ENCODE peak calls at places on chromosomes 2 and 18, in six cellular contexts. One of them, this sample, is unnamed.

GRCh38 chr2:31529256-31529655 is 51.5 kb downstream of the SRD5A2 start:
- DNase-seq in PC-3: no peak
- DNase-seq in endothelial cell of umbilical vein: no peak
- DNase-seq in RWPE2: no peak
- DNase-seq in pancreas: no peak
- DNase-seq in cardiac fibroblast: no peak
- DNase-seq in this sample: no peak

GRCh38 chr2:20612835-20613341 is 38.0 kb downstream of the HS1BP3 start:
- DNase-seq in RWPE2: no peak
- DNase-seq in PC-3: no peak
- DNase-seq in pancreas: no peak
- DNase-seq in cardiac fibroblast: no peak
- DNase-seq in endothelial cell of umbilical vein: peak; percentile 69
- DNase-seq in this sample: no peak

GRCh38 chr2:33214857-33215256 is 261.6 kb upstream of the RASGRP3 start:
- DNase-seq in endothelial cell of umbilical vein: no peak
- DNase-seq in PC-3: no peak
- DNase-seq in pancreas: no peak
- DNase-seq in cardiac fibroblast: no peak
- DNase-seq in RWPE2: no peak
- DNase-seq in this sample: no peak

GRCh38 chr2:240935101-240935876 is 29.2 kb downstream of the CROCC2 start:
- DNase-seq in endothelial cell of umbilical vein: no peak
- DNase-seq in RWPE2: peak; percentile 55
- DNase-seq in cardiac fibroblast: no peak
- DNase-seq in pancreas: peak; percentile 3
- DNase-seq in PC-3: no peak
- DNase-seq in this sample: peak; percentile 12

GRCh38 chr18:26656401-26656943 is 108.1 kb upstream of the KCTD1 start:
- DNase-seq in endothelial cell of umbilical vein: peak; percentile 9
- DNase-seq in RWPE2: no peak
- DNase-seq in pancreas: no peak
- DNase-seq in PC-3: no peak
- DNase-seq in cardiac fibroblast: no peak
- DNase-seq in this sample: no peak

GRCh38 chr2:68917034-68917718 is 35.5 kb downstream of the GKN2 start:
- DNase-seq in pancreas: no peak
- DNase-seq in RWPE2: no peak
- DNase-seq in endothelial cell of umbilical vein: no peak
- DNase-seq in cardiac fibroblast: peak; percentile 37
- DNase-seq in PC-3: no peak
- DNase-seq in this sample: no peak

GRCh38 chr2:7497223-7497622 is 580.0 kb downstream of the RNF144A start:
- DNase-seq in cardiac fibroblast: no peak
- DNase-seq in pancreas: no peak
- DNase-seq in RWPE2: no peak
- DNase-seq in endothelial cell of umbilical vein: no peak
- DNase-seq in PC-3: no peak
- DNase-seq in this sample: no peak

GRCh38 chr2:78913284-78913683 is 112.2 kb upstream of the REG3G start:
- DNase-seq in cardiac fibroblast: no peak
- DNase-seq in PC-3: no peak
- DNase-seq in endothelial cell of umbilical vein: no peak
- DNase-seq in pancreas: no peak
- DNase-seq in RWPE2: no peak
- DNase-seq in this sample: no peak

GRCh38 chr18:22796069-22796468 is 137.1 kb upstream of the RBBP8 start:
- DNase-seq in RWPE2: no peak
- DNase-seq in endothelial cell of umbilical vein: no peak
- DNase-seq in cardiac fibroblast: no peak
- DNase-seq in PC-3: peak; percentile 44
- DNase-seq in pancreas: no peak
- DNase-seq in this sample: no peak

GRCh38 chr2:105321875-105322646 is 7.5 kb downstream of the TGFBRAP1 start:
- DNase-seq in cardiac fibroblast: no peak
- DNase-seq in endothelial cell of umbilical vein: no peak
- DNase-seq in PC-3: no peak
- DNase-seq in pancreas: no peak
- DNase-seq in RWPE2: no peak
- DNase-seq in this sample: no peak

GRCh38 chr2:71609958-71610357 is 156.6 kb downstream of the DYSF start:
- DNase-seq in PC-3: peak; percentile 77
- DNase-seq in cardiac fibroblast: peak; percentile 64
- DNase-seq in pancreas: no peak
- DNase-seq in endothelial cell of umbilical vein: peak; percentile 42
- DNase-seq in RWPE2: no peak
- DNase-seq in this sample: peak; percentile 7

GRCh38 chr18:50559750-50560680 is at the start of gene MAPK4:
- DNase-seq in RWPE2: peak; percentile 51
- DNase-seq in endothelial cell of umbilical vein: no peak
- DNase-seq in pancreas: peak; percentile 63
- DNase-seq in PC-3: no peak
- DNase-seq in cardiac fibroblast: peak; percentile 35
- DNase-seq in this sample: peak; percentile 71

GRCh38 chr2:219576505-219577388 is 4.6 kb downstream of the INHA start:
- DNase-seq in cardiac fibroblast: no peak
- DNase-seq in pancreas: no peak
- DNase-seq in RWPE2: no peak
- DNase-seq in endothelial cell of umbilical vein: no peak
- DNase-seq in PC-3: peak; percentile 75
- DNase-seq in this sample: no peak

GRCh38 chr2:238513346-238513745 is 86.6 kb downstream of the ASB1 start:
- DNase-seq in endothelial cell of umbilical vein: peak; percentile 36
- DNase-seq in RWPE2: no peak
- DNase-seq in cardiac fibroblast: peak; percentile 66
- DNase-seq in pancreas: no peak
- DNase-seq in PC-3: peak; percentile 68
- DNase-seq in this sample: no peak

GRCh38 chr2:32227492-32227891 is 37.2 kb downstream of the NLRC4 start:
- DNase-seq in PC-3: no peak
- DNase-seq in RWPE2: no peak
- DNase-seq in pancreas: no peak
- DNase-seq in endothelial cell of umbilical vein: no peak
- DNase-seq in cardiac fibroblast: no peak
- DNase-seq in this sample: no peak

GRCh38 chr2:218448934-218449333 is 30.0 kb downstream of the VIL1 start:
- DNase-seq in pancreas: no peak
- DNase-seq in endothelial cell of umbilical vein: peak; percentile 56
- DNase-seq in RWPE2: no peak
- DNase-seq in cardiac fibroblast: no peak
- DNase-seq in PC-3: peak; percentile 89
- DNase-seq in this sample: no peak

GRCh38 chr18:28009589-28009988 is 167.3 kb downstream of the CDH2 start:
- DNase-seq in endothelial cell of umbilical vein: no peak
- DNase-seq in RWPE2: no peak
- DNase-seq in pancreas: no peak
- DNase-seq in PC-3: no peak
- DNase-seq in cardiac fibroblast: no peak
- DNase-seq in this sample: no peak

GRCh38 chr2:37506407-37507068 is 162.1 kb downstream of the QPCT start:
- DNase-seq in PC-3: no peak
- DNase-seq in cardiac fibroblast: peak; percentile 42
- DNase-seq in endothelial cell of umbilical vein: no peak
- DNase-seq in RWPE2: no peak
- DNase-seq in pancreas: no peak
- DNase-seq in this sample: no peak

GRCh38 chr2:20141056-20141762 is 83.7 kb downstream of the SDC1 start:
- DNase-seq in endothelial cell of umbilical vein: peak; percentile 94
- DNase-seq in RWPE2: peak; percentile 92
- DNase-seq in PC-3: peak; percentile 93
- DNase-seq in cardiac fibroblast: peak; percentile 91
- DNase-seq in pancreas: no peak
- DNase-seq in this sample: peak; percentile 78

GRCh38 chr2:237474931-237475703 is 11.9 kb upstream of the MLPH start:
- DNase-seq in endothelial cell of umbilical vein: peak; percentile 54
- DNase-seq in pancreas: peak; percentile 78
- DNase-seq in PC-3: peak; percentile 66
- DNase-seq in cardiac fibroblast: peak; percentile 92
- DNase-seq in RWPE2: peak; percentile 78
- DNase-seq in this sample: peak; percentile 90

GRCh38 chr2:58865436-58865835 is 624.3 kb upstream of the FANCL start:
- DNase-seq in PC-3: no peak
- DNase-seq in RWPE2: no peak
- DNase-seq in pancreas: no peak
- DNase-seq in endothelial cell of umbilical vein: no peak
- DNase-seq in cardiac fibroblast: no peak
- DNase-seq in this sample: no peak

GRCh38 chr2:69060938-69061501 is 48.0 kb downstream of the ANTXR1 start:
- DNase-seq in endothelial cell of umbilical vein: no peak
- DNase-seq in RWPE2: no peak
- DNase-seq in cardiac fibroblast: no peak
- DNase-seq in PC-3: no peak
- DNase-seq in pancreas: no peak
- DNase-seq in this sample: no peak

DNA sequence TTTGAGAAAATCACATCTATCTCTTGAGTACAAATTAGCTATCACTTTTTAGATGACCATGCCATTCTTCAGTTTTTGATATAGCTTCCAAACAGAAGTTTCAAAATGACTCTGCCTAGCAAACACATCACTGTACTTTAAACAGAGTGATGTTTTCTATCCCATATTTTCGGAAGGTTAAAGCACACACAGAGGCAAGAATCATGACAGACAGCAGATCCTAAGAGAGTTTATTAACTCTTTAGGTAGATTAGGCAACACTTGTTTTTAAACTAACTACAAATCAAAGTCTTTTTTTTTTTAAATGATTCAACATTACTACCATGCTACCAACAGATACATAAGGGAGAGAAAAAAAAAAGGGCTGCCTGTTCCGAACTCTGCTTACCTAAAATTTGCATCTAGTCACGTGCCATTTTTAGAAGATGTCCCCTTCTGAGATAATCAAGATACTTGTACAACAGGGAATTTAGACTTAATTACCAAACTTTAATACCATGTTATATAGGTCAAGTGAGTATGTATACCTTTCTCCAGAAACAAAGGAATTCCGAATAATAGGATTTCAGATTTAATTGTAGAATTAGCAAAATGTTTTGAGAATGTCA is 2.7 kb downstream of the RBMS1 start:
- DNase-seq in pancreas: no peak
- DNase-seq in PC-3: no peak
- DNase-seq in RWPE2: no peak
- DNase-seq in cardiac fibroblast: no peak
- DNase-seq in endothelial cell of umbilical vein: no peak
- DNase-seq in this sample: no peak
- H3K4me3 ChIP-seq in pancreas: peak overlapping the region; percentile 21
- H3K4me3 ChIP-seq in PC-3: peak overlapping the region; percentile 93
- H3K4me3 ChIP-seq in RWPE2: no peak overlapping the region
- H3K4me3 ChIP-seq in cardiac fibroblast: peak overlapping the region; percentile 76
- H3K4me3 ChIP-seq in endothelial cell of umbilical vein: no peak overlapping the region
- H3K4me3 ChIP-seq in this sample: peak overlapping the region; percentile 97

GRCh38 chr2:99335911-99336779 is at the start of gene TXNDC9:
- DNase-seq in cardiac fibroblast: peak; percentile 100
- DNase-seq in PC-3: peak; percentile 99
- DNase-seq in RWPE2: peak; percentile 99
- DNase-seq in endothelial cell of umbilical vein: peak; percentile 100
- DNase-seq in pancreas: peak; percentile 99
- DNase-seq in this sample: peak; percentile 99
- TF ChIP-seq CTCF in cardiac fibroblast: no peak
- TF ChIP-seq CTCF in PC-3: no peak
- TF ChIP-seq CTCF in RWPE2: no peak
- TF ChIP-seq CTCF in endothelial cell of umbilical vein: no peak
- TF ChIP-seq CTCF in pancreas: no peak
- TF ChIP-seq CTCF in this sample: no peak

GRCh38 chr2:196173505-196173904 is 2.1 kb upstream of the STK17B start:
- DNase-seq in cardiac fibroblast: no peak
- DNase-seq in PC-3: no peak
- DNase-seq in pancreas: no peak
- DNase-seq in RWPE2: no peak
- DNase-seq in endothelial cell of umbilical vein: no peak
- DNase-seq in this sample: no peak

GRCh38 chr2:196172976-196173375 is 1.6 kb upstream of the STK17B start:
- DNase-seq in PC-3: no peak
- DNase-seq in RWPE2: no peak
- DNase-seq in cardiac fibroblast: no peak
- DNase-seq in pancreas: no peak
- DNase-seq in endothelial cell of umbilical vein: no peak
- DNase-seq in this sample: no peak

GRCh38 chr2:196174424-196174823 is 3.0 kb upstream of the STK17B start:
- DNase-seq in endothelial cell of umbilical vein: no peak
- DNase-seq in PC-3: no peak
- DNase-seq in cardiac fibroblast: no peak
- DNase-seq in pancreas: no peak
- DNase-seq in RWPE2: no peak
- DNase-seq in this sample: no peak

GRCh38 chr2:196177124-196177523 is 5.7 kb upstream of the STK17B start:
- DNase-seq in pancreas: no peak
- DNase-seq in RWPE2: no peak
- DNase-seq in endothelial cell of umbilical vein: no peak
- DNase-seq in PC-3: no peak
- DNase-seq in cardiac fibroblast: no peak
- DNase-seq in this sample: no peak

DNA sequence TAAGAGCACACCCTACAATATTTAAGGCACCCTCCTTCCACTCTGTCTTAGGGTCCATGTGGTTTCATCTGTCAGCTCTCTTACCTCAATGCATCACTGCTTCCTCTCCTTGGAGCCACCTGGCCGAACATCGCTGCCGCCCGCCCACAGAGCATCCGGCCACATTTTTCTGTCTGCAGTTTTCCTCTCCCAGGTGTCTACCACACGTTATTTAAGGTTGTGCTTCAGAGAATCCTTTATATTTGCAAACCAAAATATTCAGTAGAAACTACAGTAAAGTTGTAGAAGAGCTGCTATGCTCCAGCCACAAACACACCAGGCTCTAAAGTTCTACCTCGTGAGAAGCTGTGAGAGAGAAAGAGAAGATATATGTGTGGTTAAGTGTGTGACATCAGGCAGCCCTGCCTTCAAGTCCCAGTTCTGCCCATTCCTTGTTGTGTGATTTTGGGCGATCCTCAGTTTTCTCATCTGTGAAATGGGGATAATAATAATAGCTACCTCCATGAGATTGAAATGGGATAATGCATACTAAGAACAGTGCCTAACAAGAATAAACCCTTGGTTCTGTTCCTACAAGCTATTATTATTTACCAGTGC is 4.9 kb upstream of the STK17B start:
- DNase-seq in endothelial cell of umbilical vein: no peak
- DNase-seq in pancreas: no peak
- DNase-seq in RWPE2: no peak
- DNase-seq in PC-3: no peak
- DNase-seq in cardiac fibroblast: no peak
- DNase-seq in this sample: no peak
- H3K4me3 ChIP-seq in endothelial cell of umbilical vein: no peak overlapping the region
- H3K4me3 ChIP-seq in pancreas: no peak overlapping the region
- H3K4me3 ChIP-seq in RWPE2: no peak overlapping the region
- H3K4me3 ChIP-seq in PC-3: no peak overlapping the region
- H3K4me3 ChIP-seq in cardiac fibroblast: no peak overlapping the region
- H3K4me3 ChIP-seq in this sample: no peak overlapping the region

GRCh38 chr2:144162652-144163051 is 357.3 kb downstream of the ZEB2 start:
- DNase-seq in PC-3: peak; percentile 64
- DNase-seq in cardiac fibroblast: peak; percentile 5
- DNase-seq in endothelial cell of umbilical vein: no peak
- DNase-seq in pancreas: peak; percentile 22
- DNase-seq in RWPE2: no peak
- DNase-seq in this sample: no peak
- TF ChIP-seq CTCF in PC-3: peak; percentile 69
- TF ChIP-seq CTCF in cardiac fibroblast: peak; percentile 38
- TF ChIP-seq CTCF in endothelial cell of umbilical vein: peak; percentile 19
- TF ChIP-seq CTCF in pancreas: peak; percentile 27
- TF ChIP-seq CTCF in RWPE2: peak; percentile 47
- TF ChIP-seq CTCF in this sample: peak; percentile 19